ENCODE peak calls at places on chromosomes 2 and 18, in nine cellular contexts. G is HFFc6; U is NCI-H82; F is stimulated activated CD8-positive, alpha-beta memory T cell treated with anti-CD3 and anti-CD28 coated beads, Interleukin-4, amount 100 ng/mL, for 1 hour; P is T-helper 2 cell; N is uterus; O is T-cell; Z is coronary artery; L is HT1080. D is an unnamed sample.

GRCh38 chr18:55275042-55275897 is 312.7 kb downstream of the TCF4 start:
- DNase-seq in G (peak; percentile 94), U (peak; percentile 22), F (no peak), P (peak; percentile 48), N (no peak), O (no peak), Z (no peak), L (peak; percentile 82), D (peak; percentile 96)

GRCh38 chr18:58456625-58457024 is 172.3 kb downstream of the ALPK2 start:
- DNase-seq in G (no peak), U (no peak), F (no peak), P (no peak), N (no peak), O (no peak), Z (no peak), L (no peak), D (no peak)

GRCh38 chr2:98833172-98833916 is 102.4 kb upstream of the MGAT4A start:
- DNase-seq in G (no peak), U (no peak), F (no peak), P (peak; percentile 50), N (no peak), O (no peak), Z (peak; percentile 71), L (no peak), D (no peak)

GRCh38 chr2:71581015-71581414 is 127.7 kb downstream of the DYSF start:
- DNase-seq in G (no peak), U (no peak), F (no peak), P (no peak), N (peak; percentile 20), O (no peak), Z (no peak), L (no peak), D (no peak)

GRCh38 chr2:179429060-179429471 is 164.4 kb upstream of the SESTD1 start:
- DNase-seq in G (no peak), U (no peak), F (no peak), P (no peak), N (no peak), O (no peak), Z (no peak), L (no peak), D (peak; percentile 60)

GRCh38 chr2:160574472-160575140 is 81.0 kb upstream of the RBMS1 start:
- DNase-seq in G (peak; percentile 84), U (no peak), F (no peak), P (no peak), N (no peak), O (no peak), Z (no peak), L (peak; percentile 89), D (peak; percentile 86)

GRCh38 chr18:61541673-61542072 is 208.4 kb downstream of the CDH20 start:
- DNase-seq in G (no peak), U (no peak), F (no peak), P (no peak), N (no peak), O (no peak), Z (no peak), L (no peak), D (no peak)

GRCh38 chr2:3659447-3660432 is 1.7 kb downstream of the ALLC start:
- DNase-seq in G (no peak), U (peak; percentile 93), F (no peak), P (no peak), N (no peak), O (no peak), Z (no peak), L (no peak), D (no peak)

GRCh38 chr2:177392373-177393246 is at the start of gene AGPS:
- DNase-seq in G (peak; percentile 52), U (peak; percentile 85), F (peak; percentile 44), P (peak; percentile 89), N (peak; percentile 72), O (peak; percentile 69), Z (peak; percentile 84), L (peak; percentile 75), D (peak; percentile 74)

GRCh38 chr18:12768622-12769021 is 65.8 kb downstream of the PSMG2 start:
- DNase-seq in G (peak; percentile 46), U (peak; percentile 26), F (no peak), P (no peak), N (no peak), O (no peak), Z (peak; percentile 22), L (peak; percentile 40), D (peak; percentile 15)

GRCh38 chr2:127637236-127637630 is 8.7 kb upstream of the GPR17 start:
- DNase-seq in G (no peak), U (no peak), F (no peak), P (no peak), N (no peak), O (no peak), Z (no peak), L (no peak), D (no peak)

GRCh38 chr2:28664120-28664842 is 87.3 kb upstream of the PPP1CB start:
- DNase-seq in G (no peak), U (peak; percentile 89), F (no peak), P (no peak), N (peak; percentile 69), O (no peak), Z (no peak), L (no peak), D (peak; percentile 50)

GRCh38 chr2:114274957-114275356 is 167.5 kb upstream of the DPP10 start:
- DNase-seq in G (no peak), U (no peak), F (no peak), P (no peak), N (no peak), O (no peak), Z (no peak), L (no peak), D (no peak)

GRCh38 chr2:199370150-199370780 is 87.5 kb downstream of the SATB2 start:
- DNase-seq in G (peak; percentile 50), U (no peak), F (no peak), P (no peak), N (no peak), O (no peak), Z (no peak), L (peak; percentile 46), D (peak; percentile 34)

GRCh38 chr2:227608469-227609338 is 5.9 kb downstream of the SCYGR3 start:
- DNase-seq in G (no peak), U (no peak), F (no peak), P (peak; percentile 37), N (no peak), O (no peak), Z (no peak), L (no peak), D (no peak)

GRCh38 chr18:2302628-2303516 is 268.4 kb downstream of the METTL4 start:
- DNase-seq in G (peak; percentile 52), U (no peak), F (no peak), P (no peak), N (no peak), O (no peak), Z (no peak), L (peak; percentile 86), D (peak; percentile 70)

GRCh38 chr2:17635007-17635406 is 94.5 kb downstream of the VSNL1 start:
- DNase-seq in G (no peak), U (no peak), F (no peak), P (no peak), N (no peak), O (no peak), Z (no peak), L (no peak), D (no peak)

GRCh38 chr2:18911416-18911815 is 322.0 kb upstream of the NT5C1B start:
- DNase-seq in G (no peak), U (no peak), F (no peak), P (no peak), N (no peak), O (no peak), Z (no peak), L (no peak), D (no peak)

GRCh38 chr2:191041418-191042161 is 27.6 kb upstream of the STAT1 start:
- DNase-seq in G (no peak), U (no peak), F (no peak), P (no peak), N (no peak), O (no peak), Z (no peak), L (peak; percentile 69), D (no peak)

GRCh38 chr2:37653805-37654378 is 17.6 kb downstream of the CDC42EP3 start:
- DNase-seq in G (no peak), U (no peak), F (no peak), P (peak; percentile 40), N (no peak), O (peak; percentile 14), Z (peak; percentile 80), L (peak; percentile 56), D (no peak)

GRCh38 chr2:39247512-39247911 is 3.7 kb upstream of the CDKL4 start:
- DNase-seq in G (no peak), U (no peak), F (no peak), P (no peak), N (no peak), O (no peak), Z (no peak), L (no peak), D (no peak)

GRCh38 chr2:195162918-195163317 is 494.1 kb upstream of the SLC39A10 start:
- DNase-seq in G (no peak), U (no peak), F (no peak), P (no peak), N (no peak), O (no peak), Z (no peak), L (no peak), D (no peak)

GRCh38 chr2:101725515-101726192 is 28.1 kb downstream of the MAP4K4 start:
- DNase-seq in G (no peak), U (no peak), F (no peak), P (peak; percentile 32), N (no peak), O (no peak), Z (no peak), L (no peak), D (peak; percentile 41)

GRCh38 chr18:8783994-8784530 is 78.7 kb downstream of the MTCL1 start:
- DNase-seq in G (no peak), U (no peak), F (no peak), P (no peak), N (no peak), O (no peak), Z (no peak), L (no peak), D (no peak)

GRCh38 chr2:231597014-231597611 is 4.4 kb downstream of the TEX44 start:
- DNase-seq in G (no peak), U (no peak), F (no peak), P (no peak), N (peak; percentile 78), O (no peak), Z (no peak), L (no peak), D (peak; percentile 95)

GRCh38 chr2:62305421-62306176 is 109.7 kb downstream of the B3GNT2 start:
- DNase-seq in G (no peak), U (no peak), F (no peak), P (peak; percentile 47), N (no peak), O (no peak), Z (no peak), L (no peak), D (no peak)